ENCODE peak calls at places on chromosomes 1 and 21, in four cellular contexts. One of them, this sample, is unnamed.
A peak's percentile ranks its signal among the peaks of the same experiment; 100 is the strongest.

GRCh38 chr21:31326478-31327247 is 17.4 kb downstream of the TIAM1 start:
- DNase-seq in uterus: no peak
- DNase-seq in cardiac muscle cell: no peak
- DNase-seq in foreskin fibroblast: peak; percentile 33
- DNase-seq in this sample: no peak

GRCh38 chr1:59150537-59151386 is 146.1 kb upstream of the FGGY start:
- DNase-seq in cardiac muscle cell: peak; percentile 56
- DNase-seq in foreskin fibroblast: peak; percentile 100
- DNase-seq in uterus: peak; percentile 87
- DNase-seq in this sample: no peak

GRCh38 chr21:30984897-30985296 is 53.4 kb downstream of the KRTAP19-8 start:
- DNase-seq in cardiac muscle cell: no peak
- DNase-seq in uterus: no peak
- DNase-seq in foreskin fibroblast: no peak
- DNase-seq in this sample: no peak

GRCh38 chr1:12452262-12452661 is 165.7 kb downstream of the DHRS3 start:
- DNase-seq in uterus: no peak
- DNase-seq in foreskin fibroblast: no peak
- DNase-seq in cardiac muscle cell: no peak
- DNase-seq in this sample: no peak

GRCh38 chr1:54263601-54264226 is 63.7 kb downstream of the MRPL37 start:
- DNase-seq in uterus: no peak
- DNase-seq in cardiac muscle cell: no peak
- DNase-seq in foreskin fibroblast: no peak
- DNase-seq in this sample: no peak

GRCh38 chr1:26358411-26359384 is 4.8 kb upstream of the CRYBG2 start:
- DNase-seq in foreskin fibroblast: no peak
- DNase-seq in uterus: no peak
- DNase-seq in cardiac muscle cell: no peak
- DNase-seq in this sample: no peak

GRCh38 chr1:206558794-206559660 is 51.7 kb downstream of the RASSF5 start:
- DNase-seq in foreskin fibroblast: no peak
- DNase-seq in uterus: no peak
- DNase-seq in cardiac muscle cell: no peak
- DNase-seq in this sample: no peak

GRCh38 chr1:53677486-53677885 is 61.5 kb downstream of the GLIS1 start:
- DNase-seq in foreskin fibroblast: no peak
- DNase-seq in uterus: no peak
- DNase-seq in cardiac muscle cell: no peak
- DNase-seq in this sample: no peak

GRCh38 chr1:202011994-202012393 is 1.6 kb downstream of the ELF3 start:
- DNase-seq in uterus: no peak
- DNase-seq in cardiac muscle cell: no peak
- DNase-seq in foreskin fibroblast: no peak
- DNase-seq in this sample: no peak

DNA sequence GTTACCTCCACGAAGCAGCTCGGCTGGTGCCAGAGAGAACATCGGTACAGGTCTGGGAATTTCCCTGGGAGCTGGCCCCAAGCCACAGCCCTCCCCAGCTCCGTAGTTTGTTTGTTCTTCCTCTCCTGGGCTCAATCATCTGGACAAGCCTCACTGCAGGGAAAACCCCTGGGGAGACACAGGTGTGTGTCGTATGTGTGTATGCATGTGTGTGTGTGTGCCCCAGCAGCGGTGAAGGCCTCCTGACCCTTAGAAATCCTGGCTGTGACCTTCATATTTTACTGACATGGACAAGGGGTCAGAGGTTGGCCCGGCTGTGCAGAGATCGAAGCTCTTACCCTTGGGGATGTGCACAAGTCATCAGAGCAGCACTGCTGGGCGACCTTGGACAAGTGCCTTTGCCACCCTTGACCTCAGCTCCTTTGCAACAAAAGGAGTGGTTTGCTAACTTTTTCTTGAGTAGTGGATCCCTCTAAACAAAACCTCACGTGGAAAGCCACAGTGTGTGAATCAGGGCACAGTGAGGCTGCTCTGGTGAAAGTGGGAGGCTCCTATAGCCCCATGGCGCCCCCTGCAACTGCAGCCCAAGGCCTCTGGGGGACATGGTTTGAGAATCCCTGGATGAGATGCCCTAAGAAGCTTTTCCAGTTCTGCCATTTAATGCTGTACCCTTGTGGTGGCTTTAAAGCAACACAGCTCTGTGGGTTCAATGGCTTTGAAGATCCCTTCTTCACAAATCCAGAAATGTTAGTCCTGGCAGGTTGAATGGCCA is 12.3 kb upstream of the IL22RA1 start:
- DNase-seq in foreskin fibroblast: no peak
- DNase-seq in cardiac muscle cell: no peak
- DNase-seq in uterus: no peak
- DNase-seq in this sample: no peak
- TF ChIP-seq CTCF in foreskin fibroblast: no peak
- TF ChIP-seq CTCF in cardiac muscle cell: peak; percentile 29
- TF ChIP-seq CTCF in uterus: no peak
- TF ChIP-seq CTCF in this sample: peak; percentile 20

DNA sequence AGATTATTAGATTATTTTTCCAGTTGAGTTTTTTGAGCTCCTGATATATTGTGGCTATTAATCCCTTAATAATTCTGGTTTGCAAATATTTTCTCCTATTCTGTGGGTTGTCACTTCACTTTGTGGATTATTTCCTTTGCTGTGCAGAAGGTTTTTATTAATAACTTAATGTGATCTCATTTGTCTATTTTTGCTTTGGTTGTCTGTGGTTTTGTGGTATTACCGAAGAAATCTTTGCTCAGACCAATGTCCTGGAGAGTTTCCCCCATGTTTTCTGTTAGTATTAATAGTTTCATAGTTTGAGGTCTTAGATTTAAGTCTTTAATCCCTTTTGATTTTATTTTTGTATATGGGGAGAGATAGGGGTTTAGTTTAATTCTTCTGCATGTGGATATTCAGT is 7.1 kb upstream of the TBX19 start:
- DNase-seq in uterus: no peak
- DNase-seq in foreskin fibroblast: no peak
- DNase-seq in cardiac muscle cell: no peak
- DNase-seq in this sample: no peak
- TF ChIP-seq CTCF in uterus: no peak
- TF ChIP-seq CTCF in foreskin fibroblast: no peak
- TF ChIP-seq CTCF in cardiac muscle cell: no peak
- TF ChIP-seq CTCF in this sample: no peak

GRCh38 chr1:180636138-180636537 is 4.3 kb downstream of the XPR1 start:
- DNase-seq in uterus: no peak
- DNase-seq in foreskin fibroblast: no peak
- DNase-seq in cardiac muscle cell: no peak
- DNase-seq in this sample: no peak
- TF ChIP-seq CTCF in uterus: no peak
- TF ChIP-seq CTCF in foreskin fibroblast: no peak
- TF ChIP-seq CTCF in cardiac muscle cell: peak; percentile 13
- TF ChIP-seq CTCF in this sample: no peak

GRCh38 chr1:162374406-162374805 is 2.2 kb downstream of the SPATA46 start:
- DNase-seq in uterus: no peak
- DNase-seq in cardiac muscle cell: no peak
- DNase-seq in foreskin fibroblast: no peak
- DNase-seq in this sample: no peak

GRCh38 chr1:162373072-162373427 is 3.6 kb downstream of the SPATA46 start:
- DNase-seq in cardiac muscle cell: no peak
- DNase-seq in foreskin fibroblast: no peak
- DNase-seq in uterus: no peak
- DNase-seq in this sample: no peak

GRCh38 chr1:162371611-162372010 is 5.0 kb downstream of the SPATA46 start:
- DNase-seq in foreskin fibroblast: no peak
- DNase-seq in cardiac muscle cell: no peak
- DNase-seq in uterus: no peak
- DNase-seq in this sample: no peak

GRCh38 chr1:162372159-162373071 is 4.2 kb downstream of the SPATA46 start:
- DNase-seq in cardiac muscle cell: no peak
- DNase-seq in uterus: no peak
- DNase-seq in foreskin fibroblast: no peak
- DNase-seq in this sample: no peak

DNA sequence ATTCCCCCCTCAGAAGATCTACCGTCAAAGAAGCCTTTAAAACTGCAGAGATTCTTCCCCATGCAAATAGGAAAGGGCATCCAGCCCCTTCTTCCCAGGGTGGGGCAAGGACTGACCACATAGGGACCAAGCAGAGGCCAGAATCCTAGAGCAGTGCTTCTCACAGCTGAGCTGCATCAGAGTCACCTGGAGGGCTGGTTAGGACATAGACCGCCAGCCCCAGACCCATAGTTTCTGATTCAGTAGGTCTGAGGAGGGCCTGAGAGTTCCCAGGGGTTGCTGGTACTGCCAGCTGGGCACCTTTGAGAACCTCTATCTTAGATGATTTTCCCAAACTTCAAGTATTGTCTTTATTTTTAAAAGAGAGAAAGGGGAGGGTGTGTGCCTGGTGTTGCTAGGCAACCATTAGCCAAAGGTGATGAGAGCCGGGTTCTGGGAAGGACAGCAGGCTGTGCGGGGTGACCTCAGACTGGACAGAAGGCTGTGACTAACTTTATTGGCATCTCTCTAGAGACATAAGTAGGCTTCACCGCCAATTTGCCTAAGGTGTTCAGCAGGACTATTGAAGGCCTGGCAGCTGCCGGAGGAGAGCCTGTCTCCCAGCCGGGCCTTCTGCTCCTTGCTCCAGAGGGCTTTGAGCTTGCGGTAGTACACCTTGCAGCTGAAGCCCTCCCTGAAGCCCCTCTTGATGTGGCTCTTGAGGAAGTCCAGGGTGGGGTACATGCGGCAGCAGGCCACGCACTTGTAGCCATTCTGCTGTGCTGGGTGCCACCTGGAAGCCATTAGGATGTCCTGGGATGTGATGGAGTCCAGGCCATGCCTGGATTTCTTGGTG is 2.9 kb downstream of the SPATA46 start:
- DNase-seq in foreskin fibroblast: no peak
- DNase-seq in uterus: no peak
- DNase-seq in cardiac muscle cell: no peak
- DNase-seq in this sample: no peak
- TF ChIP-seq CTCF in foreskin fibroblast: no peak
- TF ChIP-seq CTCF in uterus: no peak
- TF ChIP-seq CTCF in cardiac muscle cell: no peak
- TF ChIP-seq CTCF in this sample: no peak

This sample was measured in nephron progenitor cell.